ENCODE peak calls at places on chromosome 17, in four cellular contexts. Z, R, J and L are unnamed samples.

GRCh38 chr17:9805769-9806168 is 14.4 kb upstream of the DHRS7C start:
- DNase-seq in Z (no peak), R (no peak), J (no peak), L (no peak)

GRCh38 chr17:633133-633532 is 81.5 kb downstream of the VPS53 start:
- DNase-seq in Z (no peak), R (no peak), J (no peak), L (no peak)

GRCh38 chr17:21539146-21539545 is 153.2 kb upstream of the KCNJ18 start:
- DNase-seq in Z (no peak), R (no peak), J (no peak), L (no peak)

GRCh38 chr17:82592751-82593589 is 55.3 kb downstream of the WDR45B start:
- DNase-seq in Z (no peak), R (peak; percentile 63), J (peak; percentile 30), L (no peak)

GRCh38 chr17:19311421-19312215 is 50.9 kb downstream of the B9D1 start:
- DNase-seq in Z (no peak), R (no peak), J (no peak), L (no peak)

GRCh38 chr17:66755101-66755943 is 79.6 kb upstream of the CACNG5 start:
- DNase-seq in Z (no peak), R (no peak), J (no peak), L (no peak)

GRCh38 chr17:49114703-49115102 is 17.9 kb upstream of the B4GALNT2 start:
- DNase-seq in Z (no peak), R (no peak), J (no peak), L (no peak)

GRCh38 chr17:40015005-40015997 is at the start of gene CSF3:
- DNase-seq in Z (no peak), R (no peak), J (no peak), L (no peak)

GRCh38 chr17:3027786-3028532 is 35.4 kb downstream of the OR1D5 start:
- DNase-seq in Z (no peak), R (peak; percentile 29), J (no peak), L (no peak)

GRCh38 chr17:31310877-31311276 is 3.0 kb downstream of the EVI2B start:
- DNase-seq in Z (no peak), R (no peak), J (no peak), L (no peak)

GRCh38 chr17:7405882-7406825 is 1.5 kb upstream of the NLGN2 start:
- DNase-seq in Z (no peak), R (no peak), J (no peak), L (no peak)

GRCh38 chr17:73401911-73402310 is 90.1 kb upstream of the CDC42EP4 start:
- DNase-seq in Z (no peak), R (peak; percentile 76), J (no peak), L (no peak)

GRCh38 chr17:16507918-16508533 is 16.0 kb upstream of the LRRC75A start:
- DNase-seq in Z (no peak), R (no peak), J (no peak), L (no peak)

GRCh38 chr17:58527306-58527705 is 12.9 kb upstream of the MTMR4 start:
- DNase-seq in Z (no peak), R (no peak), J (no peak), L (no peak)

GRCh38 chr17:2282297-2282873 is 21.2 kb downstream of the SMG6 start:
- DNase-seq in Z (no peak), R (no peak), J (no peak), L (no peak)

GRCh38 chr17:79907855-79908254 is 68.6 kb upstream of the CBX4 start:
- DNase-seq in Z (no peak), R (no peak), J (no peak), L (no peak)

GRCh38 chr17:80527016-80527645 is 17.5 kb upstream of the RPTOR start:
- DNase-seq in Z (no peak), R (no peak), J (no peak), L (no peak)

GRCh38 chr17:82358467-82359350 is at the start of gene TEX19:
- DNase-seq in Z (no peak), R (no peak), J (no peak), L (no peak)

GRCh38 chr17:77470800-77471733 is 330.3 kb downstream of the SEC14L1 start:
- DNase-seq in Z (no peak), R (no peak), J (no peak), L (no peak)

GRCh38 chr17:60542066-60542465 is 16.0 kb upstream of the APPBP2 start:
- DNase-seq in Z (no peak), R (no peak), J (no peak), L (no peak)

GRCh38 chr17:20095366-20096080 is 86.4 kb downstream of the SPECC1 start:
- DNase-seq in Z (no peak), R (no peak), J (no peak), L (no peak)

GRCh38 chr17:40539711-40540411 is 25.4 kb downstream of the CCR7 start:
- DNase-seq in Z (no peak), R (no peak), J (no peak), L (no peak)

GRCh38 chr17:39794249-39794970 is 56.7 kb downstream of the GRB7 start:
- DNase-seq in Z (no peak), R (no peak), J (peak; percentile 95), L (no peak)

GRCh38 chr17:17412331-17412730 is 64.5 kb upstream of the MED9 start:
- DNase-seq in Z (no peak), R (no peak), J (no peak), L (no peak)

GRCh38 chr17:7479389-7480192 is at the start of gene ZBTB4:
- DNase-seq in Z (peak; percentile 68), R (peak; percentile 69), J (no peak), L (peak; percentile 63)

GRCh38 chr17:3012926-3013581 is 50.4 kb downstream of the OR1D5 start:
- DNase-seq in Z (peak; percentile 81), R (peak; percentile 82), J (peak; percentile 16), L (peak; percentile 75)

GRCh38 chr17:32258383-32259121 is 7.1 kb upstream of the RHBDL3 start:
- DNase-seq in Z (no peak), R (peak; percentile 58), J (no peak), L (no peak)

GRCh38 chr17:1201132-1201702 is 21.4 kb upstream of the ABR start:
- DNase-seq in Z (no peak), R (no peak), J (no peak), L (no peak)

GRCh38 chr17:59838196-59838911 is 54.4 kb downstream of the TUBD1 start:
- DNase-seq in Z (no peak), R (no peak), J (no peak), L (no peak)

GRCh38 chr17:45311406-45311761 is 5.4 kb downstream of the MAP3K14 start:
- DNase-seq in Z (no peak), R (no peak), J (no peak), L (no peak)

GRCh38 chr17:45311762-45312476 is 4.9 kb downstream of the MAP3K14 start:
- DNase-seq in Z (peak; percentile 50), R (no peak), J (no peak), L (peak; percentile 58)

GRCh38 chr17:45308840-45309239 is 8.0 kb downstream of the MAP3K14 start:
- DNase-seq in Z (no peak), R (no peak), J (no peak), L (no peak)

GRCh38 chr17:45309400-45309799 is 7.4 kb downstream of the MAP3K14 start:
- DNase-seq in Z (no peak), R (no peak), J (no peak), L (no peak)

DNA sequence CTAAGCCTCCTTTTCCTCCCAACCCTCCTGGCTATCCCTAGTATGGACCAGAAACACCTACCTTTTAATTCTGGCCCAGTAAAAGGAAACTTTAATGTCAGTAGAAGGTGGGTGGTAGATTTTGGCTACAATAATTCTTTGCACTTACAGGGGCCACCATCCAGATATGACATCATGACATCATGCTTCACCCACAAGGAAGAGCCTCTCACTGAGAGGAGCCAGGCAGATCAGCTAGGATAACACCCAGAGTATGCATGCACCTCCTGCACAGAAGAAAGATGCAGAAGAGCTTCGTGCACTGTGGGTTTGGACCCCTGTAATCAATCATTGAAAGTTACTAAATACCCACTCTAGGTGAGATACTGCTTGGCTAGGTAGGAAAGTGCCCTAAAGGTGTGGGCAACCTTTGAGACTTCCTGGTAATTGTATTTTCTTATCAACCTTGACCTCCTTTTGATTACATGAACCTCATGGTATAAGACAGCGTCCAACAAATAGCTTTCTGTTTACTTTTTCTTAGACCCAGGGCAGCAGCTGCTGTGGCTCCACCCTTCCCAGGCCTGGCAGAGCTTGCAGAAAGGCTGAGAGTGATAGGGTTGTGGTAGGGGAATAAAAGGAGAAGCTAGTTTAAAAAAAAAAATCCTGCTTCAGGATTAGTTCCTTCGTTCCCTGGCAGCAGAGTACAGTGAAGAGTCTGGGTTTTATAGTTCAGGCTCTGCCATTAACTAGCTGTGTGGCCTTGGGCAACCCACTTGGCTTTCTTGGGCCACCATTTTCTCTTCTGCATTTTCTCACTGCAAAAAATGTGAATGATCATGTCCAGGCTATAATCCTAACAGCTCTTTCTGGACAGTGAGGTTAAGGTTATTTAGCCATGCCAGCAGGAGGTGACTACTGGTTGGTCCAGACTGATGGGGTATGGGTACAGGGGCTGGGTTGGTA is 6.2 kb downstream of the MAP3K14 start:
- DNase-seq in Z (no peak), R (no peak), J (no peak), L (no peak)
- TF ChIP-seq POLR2A in Z (no peak), R (no peak), J (no peak), L (peak; percentile 18)

DNA sequence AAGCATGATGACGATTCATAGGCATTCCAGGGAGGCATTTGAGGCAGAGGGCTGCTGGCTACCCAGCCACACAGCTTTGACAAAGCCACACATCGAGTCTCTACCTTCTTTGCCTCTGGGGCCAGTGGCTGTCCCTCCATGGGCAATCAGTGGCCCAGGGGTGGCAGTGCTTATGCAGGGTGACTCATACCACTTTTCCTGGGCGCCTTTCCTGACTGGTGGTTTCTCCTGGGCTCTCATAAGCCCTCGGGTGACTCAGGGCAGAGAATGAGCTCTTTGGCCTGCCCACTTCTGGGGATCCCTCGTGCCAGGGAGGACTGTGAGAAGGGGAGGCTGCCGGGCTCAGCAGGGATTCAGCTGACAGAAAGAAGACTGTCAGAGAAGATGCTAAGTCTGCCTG is 148.3 kb upstream of the WSCD1 start:
- DNase-seq in Z (no peak), R (no peak), J (no peak), L (no peak)
- TF ChIP-seq TAF1 in Z (no peak), R (no peak), J (no peak), L (no peak)

GRCh38 chr17:4950075-4950756 is 703 bp upstream of the ENO3 start:
- DNase-seq in Z (no peak), R (peak; percentile 77), J (no peak), L (no peak)

GRCh38 chr17:4947411-4948165 is 742 bp downstream of the PFN1 start:
- DNase-seq in Z (peak; percentile 53), R (peak; percentile 74), J (no peak), L (no peak)

GRCh38 chr17:4949321-4950074 is 1.2 kb upstream of the PFN1 start:
- DNase-seq in Z (peak; percentile 77), R (peak; percentile 85), J (no peak), L (no peak)

GRCh38 chr17:4948166-4948996 is at the start of gene PFN1:
- DNase-seq in Z (peak; percentile 75), R (peak; percentile 74), J (peak; percentile 69), L (no peak)

DNA sequence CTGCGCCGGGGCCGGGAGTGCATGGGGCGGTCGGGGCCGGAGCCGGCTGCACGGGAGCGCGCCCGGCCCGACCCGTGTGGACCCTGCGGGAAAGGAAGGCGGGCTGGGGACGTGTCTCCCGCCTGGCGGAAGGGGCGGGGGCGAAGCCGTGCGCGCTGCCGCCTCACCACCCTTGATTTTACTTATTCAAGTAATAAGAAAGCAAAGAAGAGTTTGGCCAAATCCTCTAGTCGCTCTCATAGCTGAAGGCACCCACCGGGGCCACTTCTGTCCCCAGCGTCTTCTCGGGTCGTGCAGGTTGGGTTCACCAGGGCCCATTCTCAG is 629 bp upstream of the PFN1 start:
- DNase-seq in Z (peak; percentile 84), R (peak; percentile 85), J (no peak), L (peak; percentile 88)
- TF ChIP-seq POLR2A in Z (no peak), R (no peak), J (no peak), L (no peak)

GRCh38 chr17:75832164-75832651 is 12.0 kb downstream of the UNC13D start:
- DNase-seq in Z (no peak), R (peak; percentile 57), J (no peak), L (no peak)
- TF ChIP-seq TAF1 in Z (no peak), R (no peak), J (no peak), L (no peak)